ENCODE peak calls at places on chromosomes 3 and 15, in four cellular contexts. G, V, B and L are unnamed samples.

GRCh38 chr3:149449799-149450198 is 24.7 kb upstream of the TM4SF4 start:
- DNase-seq in G (peak), V (no peak), B (no peak), L (no peak)

GRCh38 chr3:114565201-114565600 is 271.4 kb downstream of the TIGIT start:
- DNase-seq in G (no peak), V (no peak), B (no peak), L (no peak)

GRCh38 chr3:180680097-180680430 is 775 bp upstream of the CCDC39 start:
- DNase-seq in G (peak), V (no peak), B (peak), L (no peak)

GRCh38 chr3:14771593-14772497 is 46.9 kb upstream of the FGD5 start:
- DNase-seq in G (no peak), V (no peak), B (no peak), L (no peak)

GRCh38 chr3:13834258-13835035 is 45.4 kb downstream of the WNT7A start:
- DNase-seq in G (no peak), V (no peak), B (no peak), L (no peak)

GRCh38 chr15:34223904-34224596 is 766 bp upstream of the EMC4 start:
- DNase-seq in G (no peak), V (no peak), B (peak), L (no peak)

GRCh38 chr15:68487087-68487843 is 55.3 kb upstream of the ITGA11 start:
- DNase-seq in G (peak), V (no peak), B (no peak), L (no peak)

GRCh38 chr3:14839236-14839635 is 20.5 kb downstream of the FGD5 start:
- DNase-seq in G (no peak), V (no peak), B (no peak), L (no peak)

GRCh38 chr3:144114767-144115166 is 143.1 kb downstream of the DIPK2A start:
- DNase-seq in G (no peak), V (no peak), B (peak), L (no peak)

GRCh38 chr3:172311217-172311616 is 137.0 kb downstream of the GHSR start:
- DNase-seq in G (no peak), V (no peak), B (no peak), L (no peak)

GRCh38 chr3:72896996-72897757 is 9.3 kb downstream of the GXYLT2 start:
- DNase-seq in G (peak), V (no peak), B (no peak), L (no peak)

GRCh38 chr15:66619152-66619903 is 53.5 kb upstream of the LCTL start:
- DNase-seq in G (peak), V (no peak), B (peak), L (peak)

GRCh38 chr3:101635345-101635744 is 41.6 kb downstream of the ZBTB11 start:
- DNase-seq in G (no peak), V (no peak), B (peak), L (no peak)

GRCh38 chr3:39280569-39280968 is 733 bp upstream of the CX3CR1 start:
- DNase-seq in G (no peak), V (no peak), B (no peak), L (no peak)

GRCh38 chr3:179088306-179088705 is 16.7 kb upstream of the ZMAT3 start:
- DNase-seq in G (no peak), V (no peak), B (peak), L (no peak)

GRCh38 chr3:58633157-58633865 is 33.3 kb downstream of the FAM3D start:
- DNase-seq in G (no peak), V (no peak), B (no peak), L (no peak)

GRCh38 chr15:83092309-83092976 is 15.0 kb upstream of the TM6SF1 start:
- DNase-seq in G (no peak), V (no peak), B (no peak), L (no peak)